ENCODE peak calls at places on chromosomes 7 and 10, in five cellular contexts. O is lower lobe of right lung, D is cardiac muscle cell, H is Caco-2, R is GM12865. X is an unnamed sample.

GRCh38 chr10:1287493-1288480 is 231.6 kb downstream of the WDR37 start:
- DNase-seq in H (no peak), D (no peak), R (no peak), O (no peak), X (no peak)

GRCh38 chr7:21269021-21269420 is 158.9 kb upstream of the SP4 start:
- DNase-seq in D (no peak), H (no peak), R (no peak), O (no peak), X (no peak)

GRCh38 chr7:129853661-129854268 is 99.0 kb downstream of the UBE2H start:
- DNase-seq in R (no peak), H (no peak), D (no peak), O (no peak), X (no peak)

GRCh38 chr10:89207181-89207800 is at the start of gene CH25H:
- DNase-seq in O (peak; percentile 81), D (peak; percentile 67), H (peak; percentile 34), R (peak; percentile 21), X (no peak)

GRCh38 chr10:44865289-44865671 is 45.9 kb upstream of the TMEM72 start:
- DNase-seq in O (no peak), R (no peak), D (no peak), H (peak; percentile 27), X (no peak)

GRCh38 chr7:94266278-94266677 is 128.4 kb upstream of the COL1A2 start:
- DNase-seq in H (no peak), R (no peak), O (no peak), D (no peak), X (no peak)

GRCh38 chr10:116699049-116699782 is 43.1 kb downstream of the HSPA12A start:
- DNase-seq in D (no peak), H (no peak), R (no peak), O (no peak), X (no peak)

GRCh38 chr10:112446855-112447691 is at the start of the genes VTI1A and ZDHHC6:
- DNase-seq in H (peak; percentile 90), O (peak; percentile 89), D (peak; percentile 89), R (peak; percentile 92), X (peak; percentile 75)

GRCh38 chr7:129343099-129343700 is 91.0 kb upstream of the STRIP2 start:
- DNase-seq in D (peak; percentile 47), R (peak; percentile 68), H (peak; percentile 44), O (no peak), X (no peak)

GRCh38 chr10:49298666-49298989 is 342 bp upstream of the C10orf71 start:
- DNase-seq in R (no peak), H (peak; percentile 26), D (peak; percentile 81), O (no peak), X (no peak)

GRCh38 chr7:142438235-142438922 is 180.5 kb upstream of the PRSS58 start:
- DNase-seq in R (peak; percentile 50), D (peak; percentile 57), H (peak; percentile 35), O (no peak), X (peak; percentile 30)

GRCh38 chr7:33854951-33855350 is 50.4 kb upstream of the BMPER start:
- DNase-seq in H (no peak), O (no peak), D (no peak), R (no peak), X (no peak)

GRCh38 chr7:117212969-117213877 is 109.6 kb downstream of the WNT2 start:
- DNase-seq in R (peak; percentile 74), O (peak; percentile 54), H (peak; percentile 75), D (peak; percentile 79), X (peak; percentile 31)

GRCh38 chr7:4837041-4837813 is 24.6 kb downstream of the PAPOLB start:
- DNase-seq in D (no peak), H (no peak), O (peak; percentile 39), R (no peak), X (no peak)

GRCh38 chr7:142088022-142088714 is 23.4 kb upstream of the MGAM2 start:
- DNase-seq in D (no peak), H (no peak), R (no peak), O (no peak), X (peak; percentile 95)

GRCh38 chr7:111400088-111400487 is 162.2 kb downstream of the IMMP2L start:
- DNase-seq in O (no peak), D (no peak), R (no peak), H (no peak), X (no peak)

GRCh38 chr10:76251773-76252617 is 820.6 kb downstream of the LRMDA start:
- DNase-seq in D (no peak), R (no peak), O (peak; percentile 49), H (no peak), X (no peak)

GRCh38 chr7:163971-164881 is 28.1 kb upstream of the FAM20C start:
- DNase-seq in O (peak; percentile 30), R (no peak), H (no peak), D (no peak), X (no peak)

GRCh38 chr7:129643545-129644170 is 32.1 kb downstream of the NRF1 start:
- DNase-seq in D (peak; percentile 31), O (no peak), H (no peak), R (no peak), X (no peak)

GRCh38 chr7:13476881-13477444 is 512.5 kb downstream of the ETV1 start:
- DNase-seq in D (no peak), H (no peak), O (no peak), R (no peak), X (no peak)

GRCh38 chr10:95656291-95657164 is at the start of gene ALDH18A1:
- DNase-seq in H (peak; percentile 96), R (peak; percentile 94), D (peak; percentile 95), O (peak; percentile 92), X (peak; percentile 71)

GRCh38 chr10:31087855-31088254 is 56.2 kb upstream of the ZNF438 start:
- DNase-seq in R (no peak), H (no peak), D (no peak), O (no peak), X (no peak)

GRCh38 chr7:76260171-76260703 is 42.2 kb upstream of the HSPB1 start:
- DNase-seq in O (no peak), H (peak; percentile 52), R (peak; percentile 59), D (peak; percentile 87), X (no peak)

GRCh38 chr7:136163333-136163732 is 186.2 kb upstream of the MTPN start:
- DNase-seq in O (no peak), H (no peak), R (no peak), D (no peak), X (no peak)

GRCh38 chr7:132769280-132769679 is 193.0 kb upstream of the PLXNA4 start:
- DNase-seq in H (no peak), R (no peak), O (no peak), D (no peak), X (no peak)

GRCh38 chr7:150744041-150744656 is 6.9 kb downstream of the GIMAP5 start:
- DNase-seq in O (no peak), H (no peak), D (no peak), R (no peak), X (no peak)

GRCh38 chr7:10973942-10974716 is 457 bp downstream of the PHF14 start:
- DNase-seq in D (peak; percentile 62), R (peak; percentile 56), O (no peak), H (peak; percentile 36), X (no peak)

GRCh38 chr10:1172256-1172975 is 116.2 kb downstream of the WDR37 start:
- DNase-seq in H (no peak), D (no peak), O (no peak), R (no peak), X (no peak)

GRCh38 chr10:20817646-20818045 is 79.5 kb downstream of the NEBL start:
- DNase-seq in D (no peak), O (no peak), R (no peak), H (no peak), X (no peak)

GRCh38 chr10:124879136-124879535 is 62.8 kb upstream of the ZRANB1 start:
- DNase-seq in H (no peak), D (no peak), R (no peak), O (peak; percentile 18), X (no peak)

GRCh38 chr10:52172581-52172980 is 141.5 kb upstream of the DKK1 start:
- DNase-seq in R (no peak), D (peak; percentile 47), H (peak; percentile 47), O (no peak), X (no peak)

GRCh38 chr7:91880016-91880412 is 488 bp downstream of the MTERF1 start:
- DNase-seq in R (no peak), O (no peak), D (no peak), H (no peak), X (no peak)
- TF ChIP-seq CTCF in R (no peak), O (no peak), D (no peak), H (no peak), X (no peak)

GRCh38 chr10:100569687-100570517 is 34.2 kb downstream of the HIF1AN start:
- DNase-seq in O (no peak), H (no peak), R (no peak), D (peak; percentile 37), X (no peak)
- H3K4me3 ChIP-seq in O (no peak overlapping the region), H (no peak overlapping the region), R (no peak overlapping the region), D (peak overlapping the region; percentile 58), X (no peak overlapping the region)

GRCh38 chr7:156503195-156503594 is 137.4 kb upstream of the RNF32 start:
- DNase-seq in H (no peak), D (no peak), O (no peak), R (no peak), X (no peak)
- TF ChIP-seq CTCF in H (no peak), D (no peak), O (no peak), R (no peak), X (peak; percentile 11)

DNA sequence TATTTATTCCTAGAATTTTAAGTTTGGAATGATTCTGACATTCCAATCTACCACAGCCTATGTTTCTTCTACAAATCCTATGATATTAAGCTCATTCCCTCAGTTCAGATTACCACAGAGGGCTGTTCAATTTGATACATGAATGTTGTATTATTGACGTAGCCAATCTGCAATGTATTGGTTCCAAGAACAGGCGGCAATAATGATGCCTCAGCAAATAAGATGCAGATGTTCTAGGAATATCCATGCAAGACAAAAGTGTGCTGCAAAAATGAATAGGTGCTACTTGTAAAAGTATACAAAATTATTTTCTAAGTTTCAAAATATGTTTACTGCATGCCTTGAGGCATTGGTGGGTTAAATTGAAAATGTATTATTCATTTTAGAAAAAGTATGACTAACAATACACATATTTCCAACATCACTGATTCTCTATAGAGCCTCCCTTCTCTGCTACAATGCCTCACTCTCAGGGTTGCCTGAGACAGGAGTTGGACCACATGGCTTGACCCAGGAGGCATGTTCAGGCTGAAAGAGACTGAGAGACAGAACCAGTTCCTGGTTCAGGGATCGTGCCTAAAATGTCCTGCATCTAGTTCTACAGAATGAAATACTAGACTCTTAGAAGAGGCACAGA is 94.1 kb upstream of the CREB5 start:
- DNase-seq in D (no peak), H (no peak), R (no peak), O (no peak), X (no peak)
- H3K4me3 ChIP-seq in D (no peak overlapping the region), H (no peak overlapping the region), R (no peak overlapping the region), O (no peak overlapping the region), X (no peak overlapping the region)

DNA sequence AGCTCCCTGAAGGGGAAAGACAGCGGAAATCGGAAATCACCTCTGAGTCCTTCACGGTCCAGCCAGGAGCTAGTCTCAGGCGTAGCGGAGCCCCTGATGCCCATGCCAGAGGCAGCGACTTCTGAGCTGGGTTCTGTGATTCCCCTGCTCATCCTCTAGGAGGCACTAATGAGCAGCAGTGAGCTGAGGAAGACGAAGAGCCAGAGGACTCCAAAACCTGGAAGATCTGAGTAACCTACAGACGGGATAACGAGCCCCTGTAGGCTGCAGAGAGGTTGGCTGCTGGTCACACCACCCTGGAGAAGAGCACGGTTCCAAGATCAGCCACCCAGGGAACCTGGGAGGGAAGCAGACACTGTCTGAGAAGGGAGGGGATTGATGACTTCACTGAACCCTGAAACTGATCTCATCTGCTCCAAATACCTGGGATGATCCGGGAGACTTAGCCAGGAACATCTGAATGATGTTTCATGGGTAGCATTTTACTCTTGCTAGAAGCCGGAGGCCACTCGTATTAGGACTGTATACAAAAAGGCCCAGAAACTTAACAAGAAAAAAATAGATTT is 304.1 kb downstream of the PAXIP1 start:
- DNase-seq in O (no peak), H (no peak), D (peak; percentile 44), R (peak; percentile 22), X (no peak)
- TF ChIP-seq CTCF in O (peak; percentile 22), H (peak; percentile 7), D (no peak), R (peak; percentile 61), X (peak; percentile 95)